ENCODE peak calls at places on chromosomes 7 and 10, in four cellular contexts. B, T, I and H are unnamed samples.

GRCh38 chr7:66921918-66922486 is 977 bp downstream of the TMEM248 start:
- DNase-seq in B (peak), T (peak), I (peak), H (no peak)

GRCh38 chr10:209357-209756 is 74.1 kb downstream of the ZMYND11 start:
- DNase-seq in B (no peak), T (no peak), I (no peak), H (no peak)

GRCh38 chr10:61869772-61870520 is 31.6 kb upstream of the ARID5B start:
- DNase-seq in B (peak), T (no peak), I (no peak), H (no peak)

GRCh38 chr10:119301397-119301796 is 94.0 kb downstream of the GRK5 start:
- DNase-seq in B (no peak), T (peak), I (peak), H (peak)

GRCh38 chr7:114979388-114979787 is 57.5 kb downstream of the MDFIC start:
- DNase-seq in B (peak), T (no peak), I (no peak), H (peak)

GRCh38 chr10:116049644-116050043 is 223.4 kb downstream of the GFRA1 start:
- DNase-seq in B (no peak), T (no peak), I (no peak), H (no peak)

GRCh38 chr7:23680417-23681405 is 712 bp downstream of the FAM221A start:
- DNase-seq in B (peak), T (peak), I (peak), H (peak)

GRCh38 chr7:157461805-157462771 is 125.3 kb downstream of the DNAJB6 start:
- DNase-seq in B (no peak), T (no peak), I (no peak), H (no peak)

GRCh38 chr7:71133232-71133622 is 1.3 kb downstream of the GALNT17 start:
- DNase-seq in B (no peak), T (no peak), I (no peak), H (no peak)

GRCh38 chr7:55794527-55794926 is 68.0 kb downstream of the SEPTIN14 start:
- DNase-seq in B (peak), T (no peak), I (no peak), H (no peak)

GRCh38 chr10:88045544-88046415 is 182.4 kb downstream of the PTEN start:
- DNase-seq in B (peak), T (no peak), I (no peak), H (no peak)

GRCh38 chr10:13632879-13633437 is 46.2 kb downstream of the PRPF18 start:
- DNase-seq in B (no peak), T (no peak), I (no peak), H (peak)